ENCODE peak calls at places on chromosomes 4 and X, in five cellular contexts. U, J, P, I and X are unnamed samples.
A peak's percentile ranks its signal among the peaks of the same experiment; 100 is the strongest.

GRCh38 chr4:2977116-2978097 is 14.0 kb downstream of the GRK4 start:
- DNase-seq in J (no peak), P (peak; percentile 42), I (no peak), U (no peak), X (no peak)

GRCh38 chrX:106050054-106050453 is 11.5 kb upstream of the SERPINA7 start:
- DNase-seq in P (no peak), I (no peak), U (no peak), J (no peak), X (no peak)

GRCh38 chr4:82562553-82562854 is 716 bp upstream of the TMEM150C start:
- DNase-seq in P (no peak), J (no peak), I (no peak), U (no peak), X (no peak)

GRCh38 chr4:9735515-9735914 is 45.9 kb upstream of the DRD5 start:
- DNase-seq in I (no peak), P (no peak), J (no peak), U (no peak), X (no peak)

GRCh38 chrX:103356023-103356798 is at the start of gene TCEAL9:
- DNase-seq in U (no peak), P (peak; percentile 69), I (no peak), J (peak; percentile 72), X (no peak)

GRCh38 chr4:28287837-28288236 is 1427.2 kb downstream of the STIM2 start:
- DNase-seq in U (no peak), P (peak; percentile 92), I (peak; percentile 78), J (no peak), X (no peak)

GRCh38 chr4:156832886-156833285 is 138.7 kb downstream of the PDGFC start:
- DNase-seq in J (no peak), I (no peak), U (no peak), P (peak; percentile 37), X (no peak)

GRCh38 chr4:73832651-73833237 is 3.7 kb upstream of the CXCL6 start:
- DNase-seq in P (peak; percentile 74), I (no peak), J (no peak), U (no peak), X (no peak)

GRCh38 chr4:89722517-89722916 is 114.4 kb downstream of the SNCA start:
- DNase-seq in I (no peak), J (no peak), U (no peak), P (no peak), X (no peak)

GRCh38 chr4:22190855-22191254 is 242.3 kb upstream of the KCNIP4 start:
- DNase-seq in P (peak; percentile 89), U (no peak), I (no peak), J (no peak), X (no peak)

GRCh38 chrX:47568656-47569295 is 7.8 kb downstream of the ARAF start:
- DNase-seq in J (peak; percentile 52), P (no peak), I (no peak), U (no peak), X (peak; percentile 39)

GRCh38 chr4:124427095-124427767 is 285.3 kb downstream of the ANKRD50 start:
- DNase-seq in I (peak; percentile 47), J (no peak), U (no peak), P (no peak), X (no peak)

GRCh38 chrX:15391850-15392249 is 7.6 kb upstream of the VEGFD start:
- DNase-seq in U (no peak), J (no peak), P (no peak), I (no peak), X (no peak)